ENCODE peak calls at places on chromosomes 7 and 10, in nine cellular contexts. One of them, this sample, is unnamed.

GRCh38 chr10:120981601-120982381 is 130.6 kb downstream of the WDR11 start:
- DNase-seq in NCI-H226: no peak
- DNase-seq in cerebellar cortex: no peak
- DNase-seq in nephron progenitor cell: peak
- DNase-seq in fibroblast of pulmonary artery: no peak
- DNase-seq in anterior cingulate cortex: no peak
- DNase-seq in small intestine: no peak
- DNase-seq in stimulated activated CD8-positive, alpha-beta memory T cell treated with anti-CD3 and anti-CD28 coated beads, Interleukin-7, amount 100 ng/mL, for 4 hours: no peak
- DNase-seq in NCI-H748 treated with DMSO at 0.1 percent for 48 hours: no peak
- DNase-seq in this sample: no peak

GRCh38 chr10:61280303-61280702 is 172.9 kb downstream of the TMEM26 start:
- DNase-seq in NCI-H226: peak
- DNase-seq in cerebellar cortex: no peak
- DNase-seq in nephron progenitor cell: no peak
- DNase-seq in fibroblast of pulmonary artery: peak
- DNase-seq in anterior cingulate cortex: no peak
- DNase-seq in small intestine: no peak
- DNase-seq in stimulated activated CD8-positive, alpha-beta memory T cell treated with anti-CD3 and anti-CD28 coated beads, Interleukin-7, amount 100 ng/mL, for 4 hours: no peak
- DNase-seq in NCI-H748 treated with DMSO at 0.1 percent for 48 hours: no peak
- DNase-seq in this sample: no peak

GRCh38 chr10:95133997-95134396 is 60.0 kb upstream of the ACSM6 start:
- DNase-seq in NCI-H226: no peak
- DNase-seq in cerebellar cortex: no peak
- DNase-seq in nephron progenitor cell: no peak
- DNase-seq in fibroblast of pulmonary artery: no peak
- DNase-seq in anterior cingulate cortex: no peak
- DNase-seq in small intestine: no peak
- DNase-seq in stimulated activated CD8-positive, alpha-beta memory T cell treated with anti-CD3 and anti-CD28 coated beads, Interleukin-7, amount 100 ng/mL, for 4 hours: no peak
- DNase-seq in NCI-H748 treated with DMSO at 0.1 percent for 48 hours: no peak
- DNase-seq in this sample: no peak

GRCh38 chr10:107548301-107548700 is 383.8 kb upstream of the SORCS1 start:
- DNase-seq in NCI-H226: no peak
- DNase-seq in cerebellar cortex: peak
- DNase-seq in nephron progenitor cell: no peak
- DNase-seq in fibroblast of pulmonary artery: peak
- DNase-seq in anterior cingulate cortex: no peak
- DNase-seq in small intestine: no peak
- DNase-seq in stimulated activated CD8-positive, alpha-beta memory T cell treated with anti-CD3 and anti-CD28 coated beads, Interleukin-7, amount 100 ng/mL, for 4 hours: no peak
- DNase-seq in NCI-H748 treated with DMSO at 0.1 percent for 48 hours: no peak
- DNase-seq in this sample: no peak

GRCh38 chr7:132116369-132116768 is 459.9 kb downstream of the PLXNA4 start:
- DNase-seq in NCI-H226: peak
- DNase-seq in cerebellar cortex: no peak
- DNase-seq in nephron progenitor cell: no peak
- DNase-seq in fibroblast of pulmonary artery: no peak
- DNase-seq in anterior cingulate cortex: no peak
- DNase-seq in small intestine: no peak
- DNase-seq in stimulated activated CD8-positive, alpha-beta memory T cell treated with anti-CD3 and anti-CD28 coated beads, Interleukin-7, amount 100 ng/mL, for 4 hours: no peak
- DNase-seq in NCI-H748 treated with DMSO at 0.1 percent for 48 hours: no peak
- DNase-seq in this sample: no peak

GRCh38 chr7:408651-409343 is 110.8 kb downstream of the PDGFA start:
- DNase-seq in NCI-H226: no peak
- DNase-seq in cerebellar cortex: no peak
- DNase-seq in nephron progenitor cell: no peak
- DNase-seq in fibroblast of pulmonary artery: no peak
- DNase-seq in anterior cingulate cortex: no peak
- DNase-seq in small intestine: no peak
- DNase-seq in stimulated activated CD8-positive, alpha-beta memory T cell treated with anti-CD3 and anti-CD28 coated beads, Interleukin-7, amount 100 ng/mL, for 4 hours: no peak
- DNase-seq in NCI-H748 treated with DMSO at 0.1 percent for 48 hours: no peak
- DNase-seq in this sample: no peak

GRCh38 chr7:16260236-16260728 is 161.1 kb downstream of the CRPPA start:
- DNase-seq in NCI-H226: peak
- DNase-seq in cerebellar cortex: no peak
- DNase-seq in nephron progenitor cell: no peak
- DNase-seq in fibroblast of pulmonary artery: no peak
- DNase-seq in anterior cingulate cortex: no peak
- DNase-seq in small intestine: no peak
- DNase-seq in stimulated activated CD8-positive, alpha-beta memory T cell treated with anti-CD3 and anti-CD28 coated beads, Interleukin-7, amount 100 ng/mL, for 4 hours: no peak
- DNase-seq in NCI-H748 treated with DMSO at 0.1 percent for 48 hours: no peak
- DNase-seq in this sample: no peak

GRCh38 chr7:16129431-16130126 is 291.8 kb downstream of the CRPPA start:
- DNase-seq in NCI-H226: peak
- DNase-seq in cerebellar cortex: no peak
- DNase-seq in nephron progenitor cell: no peak
- DNase-seq in fibroblast of pulmonary artery: peak
- DNase-seq in anterior cingulate cortex: no peak
- DNase-seq in small intestine: no peak
- DNase-seq in stimulated activated CD8-positive, alpha-beta memory T cell treated with anti-CD3 and anti-CD28 coated beads, Interleukin-7, amount 100 ng/mL, for 4 hours: no peak
- DNase-seq in NCI-H748 treated with DMSO at 0.1 percent for 48 hours: peak
- DNase-seq in this sample: no peak

GRCh38 chr10:73644015-73644743 is 2.9 kb upstream of the MYOZ1 start:
- DNase-seq in NCI-H226: peak
- DNase-seq in cerebellar cortex: peak
- DNase-seq in nephron progenitor cell: peak
- DNase-seq in fibroblast of pulmonary artery: peak
- DNase-seq in anterior cingulate cortex: peak
- DNase-seq in small intestine: peak
- DNase-seq in stimulated activated CD8-positive, alpha-beta memory T cell treated with anti-CD3 and anti-CD28 coated beads, Interleukin-7, amount 100 ng/mL, for 4 hours: peak
- DNase-seq in NCI-H748 treated with DMSO at 0.1 percent for 48 hours: peak
- DNase-seq in this sample: peak

GRCh38 chr10:113225364-113225763 is 275.3 kb downstream of the TCF7L2 start:
- DNase-seq in NCI-H226: no peak
- DNase-seq in cerebellar cortex: no peak
- DNase-seq in nephron progenitor cell: no peak
- DNase-seq in fibroblast of pulmonary artery: no peak
- DNase-seq in anterior cingulate cortex: no peak
- DNase-seq in small intestine: no peak
- DNase-seq in stimulated activated CD8-positive, alpha-beta memory T cell treated with anti-CD3 and anti-CD28 coated beads, Interleukin-7, amount 100 ng/mL, for 4 hours: no peak
- DNase-seq in NCI-H748 treated with DMSO at 0.1 percent for 48 hours: no peak
- DNase-seq in this sample: no peak

GRCh38 chr10:48535416-48536225 is 69.3 kb downstream of the ARHGAP22 start:
- DNase-seq in NCI-H226: no peak
- DNase-seq in cerebellar cortex: no peak
- DNase-seq in nephron progenitor cell: no peak
- DNase-seq in fibroblast of pulmonary artery: no peak
- DNase-seq in anterior cingulate cortex: no peak
- DNase-seq in small intestine: no peak
- DNase-seq in stimulated activated CD8-positive, alpha-beta memory T cell treated with anti-CD3 and anti-CD28 coated beads, Interleukin-7, amount 100 ng/mL, for 4 hours: no peak
- DNase-seq in NCI-H748 treated with DMSO at 0.1 percent for 48 hours: no peak
- DNase-seq in this sample: no peak

GRCh38 chr7:11748884-11749283 is 83.1 kb downstream of the THSD7A start:
- DNase-seq in NCI-H226: no peak
- DNase-seq in cerebellar cortex: no peak
- DNase-seq in nephron progenitor cell: no peak
- DNase-seq in fibroblast of pulmonary artery: no peak
- DNase-seq in anterior cingulate cortex: no peak
- DNase-seq in small intestine: peak
- DNase-seq in stimulated activated CD8-positive, alpha-beta memory T cell treated with anti-CD3 and anti-CD28 coated beads, Interleukin-7, amount 100 ng/mL, for 4 hours: no peak
- DNase-seq in NCI-H748 treated with DMSO at 0.1 percent for 48 hours: no peak
- DNase-seq in this sample: no peak

GRCh38 chr10:20105236-20105635 is 289.0 kb downstream of the PLXDC2 start:
- DNase-seq in NCI-H226: peak
- DNase-seq in cerebellar cortex: no peak
- DNase-seq in nephron progenitor cell: no peak
- DNase-seq in fibroblast of pulmonary artery: peak
- DNase-seq in anterior cingulate cortex: no peak
- DNase-seq in small intestine: peak
- DNase-seq in stimulated activated CD8-positive, alpha-beta memory T cell treated with anti-CD3 and anti-CD28 coated beads, Interleukin-7, amount 100 ng/mL, for 4 hours: no peak
- DNase-seq in NCI-H748 treated with DMSO at 0.1 percent for 48 hours: no peak
- DNase-seq in this sample: no peak

GRCh38 chr7:43588477-43589132 is 5.7 kb downstream of the STK17A start:
- DNase-seq in NCI-H226: no peak
- DNase-seq in cerebellar cortex: no peak
- DNase-seq in nephron progenitor cell: no peak
- DNase-seq in fibroblast of pulmonary artery: no peak
- DNase-seq in anterior cingulate cortex: no peak
- DNase-seq in small intestine: no peak
- DNase-seq in stimulated activated CD8-positive, alpha-beta memory T cell treated with anti-CD3 and anti-CD28 coated beads, Interleukin-7, amount 100 ng/mL, for 4 hours: no peak
- DNase-seq in NCI-H748 treated with DMSO at 0.1 percent for 48 hours: no peak
- DNase-seq in this sample: no peak

GRCh38 chr7:83701744-83702143 is 52.8 kb upstream of the SEMA3E start:
- DNase-seq in NCI-H226: no peak
- DNase-seq in cerebellar cortex: no peak
- DNase-seq in nephron progenitor cell: no peak
- DNase-seq in fibroblast of pulmonary artery: no peak
- DNase-seq in anterior cingulate cortex: no peak
- DNase-seq in small intestine: no peak
- DNase-seq in stimulated activated CD8-positive, alpha-beta memory T cell treated with anti-CD3 and anti-CD28 coated beads, Interleukin-7, amount 100 ng/mL, for 4 hours: no peak
- DNase-seq in NCI-H748 treated with DMSO at 0.1 percent for 48 hours: no peak
- DNase-seq in this sample: no peak

GRCh38 chr10:72928798-72929197 is 25.8 kb downstream of the PLA2G12B start:
- DNase-seq in NCI-H226: no peak
- DNase-seq in cerebellar cortex: no peak
- DNase-seq in nephron progenitor cell: no peak
- DNase-seq in fibroblast of pulmonary artery: no peak
- DNase-seq in anterior cingulate cortex: no peak
- DNase-seq in small intestine: no peak
- DNase-seq in stimulated activated CD8-positive, alpha-beta memory T cell treated with anti-CD3 and anti-CD28 coated beads, Interleukin-7, amount 100 ng/mL, for 4 hours: no peak
- DNase-seq in NCI-H748 treated with DMSO at 0.1 percent for 48 hours: no peak
- DNase-seq in this sample: no peak

GRCh38 chr7:73569042-73569608 is 9.3 kb downstream of the TBL2 start:
- DNase-seq in NCI-H226: no peak
- DNase-seq in cerebellar cortex: no peak
- DNase-seq in nephron progenitor cell: no peak
- DNase-seq in fibroblast of pulmonary artery: no peak
- DNase-seq in anterior cingulate cortex: no peak
- DNase-seq in small intestine: no peak
- DNase-seq in stimulated activated CD8-positive, alpha-beta memory T cell treated with anti-CD3 and anti-CD28 coated beads, Interleukin-7, amount 100 ng/mL, for 4 hours: no peak
- DNase-seq in NCI-H748 treated with DMSO at 0.1 percent for 48 hours: no peak
- DNase-seq in this sample: no peak

GRCh38 chr7:137421389-137421788 is 77.9 kb upstream of the PTN start:
- DNase-seq in NCI-H226: no peak
- DNase-seq in cerebellar cortex: no peak
- DNase-seq in nephron progenitor cell: no peak
- DNase-seq in fibroblast of pulmonary artery: peak
- DNase-seq in anterior cingulate cortex: no peak
- DNase-seq in small intestine: no peak
- DNase-seq in stimulated activated CD8-positive, alpha-beta memory T cell treated with anti-CD3 and anti-CD28 coated beads, Interleukin-7, amount 100 ng/mL, for 4 hours: no peak
- DNase-seq in NCI-H748 treated with DMSO at 0.1 percent for 48 hours: no peak
- DNase-seq in this sample: no peak

GRCh38 chr7:132895231-132895630 is 186.7 kb downstream of the CHCHD3 start:
- DNase-seq in NCI-H226: no peak
- DNase-seq in cerebellar cortex: no peak
- DNase-seq in nephron progenitor cell: no peak
- DNase-seq in fibroblast of pulmonary artery: no peak
- DNase-seq in anterior cingulate cortex: no peak
- DNase-seq in small intestine: no peak
- DNase-seq in stimulated activated CD8-positive, alpha-beta memory T cell treated with anti-CD3 and anti-CD28 coated beads, Interleukin-7, amount 100 ng/mL, for 4 hours: no peak
- DNase-seq in NCI-H748 treated with DMSO at 0.1 percent for 48 hours: no peak
- DNase-seq in this sample: no peak

GRCh38 chr10:45673074-45673628 is 579 bp upstream of the ZFAND4 start:
- DNase-seq in NCI-H226: no peak
- DNase-seq in cerebellar cortex: no peak
- DNase-seq in nephron progenitor cell: no peak
- DNase-seq in fibroblast of pulmonary artery: peak
- DNase-seq in anterior cingulate cortex: no peak
- DNase-seq in small intestine: peak
- DNase-seq in stimulated activated CD8-positive, alpha-beta memory T cell treated with anti-CD3 and anti-CD28 coated beads, Interleukin-7, amount 100 ng/mL, for 4 hours: no peak
- DNase-seq in NCI-H748 treated with DMSO at 0.1 percent for 48 hours: no peak
- DNase-seq in this sample: no peak

GRCh38 chr7:51162724-51163329 is 153.8 kb downstream of the COBL start:
- DNase-seq in NCI-H226: peak
- DNase-seq in cerebellar cortex: peak
- DNase-seq in nephron progenitor cell: peak
- DNase-seq in fibroblast of pulmonary artery: peak
- DNase-seq in anterior cingulate cortex: peak
- DNase-seq in small intestine: peak
- DNase-seq in stimulated activated CD8-positive, alpha-beta memory T cell treated with anti-CD3 and anti-CD28 coated beads, Interleukin-7, amount 100 ng/mL, for 4 hours: peak
- DNase-seq in NCI-H748 treated with DMSO at 0.1 percent for 48 hours: peak
- DNase-seq in this sample: no peak